ENCODE peak calls at places on chromosome 7, in five cellular contexts. W is mammary epithelial cell, C is OCI-LY7, Z is osteoblast, O is GM23248. N is an unnamed sample.

GRCh38 chr7:135320277-135320676 is 86.6 kb downstream of the STRA8 start:
- DNase-seq in Z (peak), O (peak), W (peak), C (no peak), N (no peak)

GRCh38 chr7:65840446-65840845 is 32.4 kb upstream of the VKORC1L1 start:
- DNase-seq in O (no peak), C (no peak), W (no peak), Z (peak), N (peak)

GRCh38 chr7:51019231-51019844 is 236.6 kb upstream of the GRB10 start:
- DNase-seq in O (peak), Z (peak), C (no peak), W (peak), N (no peak)

GRCh38 chr7:158325530-158326381 is 261.9 kb downstream of the PTPRN2 start:
- DNase-seq in W (no peak), O (no peak), Z (peak), C (no peak), N (no peak)

GRCh38 chr7:11458736-11459483 is 373.1 kb downstream of the THSD7A start:
- DNase-seq in O (peak), C (no peak), W (peak), Z (peak), N (no peak)

GRCh38 chr7:110529175-110529574 is 561.8 kb upstream of the LRRN3 start:
- DNase-seq in W (no peak), C (no peak), Z (no peak), O (no peak), N (no peak)

GRCh38 chr7:121366852-121367431 is 29.2 kb downstream of the FAM3C start:
- DNase-seq in C (peak), O (peak), Z (no peak), W (no peak), N (no peak)

GRCh38 chr7:46290374-46291061 is 369.4 kb upstream of the IGFBP3 start:
- DNase-seq in W (no peak), Z (no peak), C (no peak), O (no peak), N (no peak)

GRCh38 chr7:148888300-148888699 is 4.2 kb upstream of the EZH2 start:
- DNase-seq in O (no peak), W (no peak), Z (no peak), C (no peak), N (no peak)

GRCh38 chr7:75662579-75663301 is 76.0 kb downstream of the HIP1 start:
- DNase-seq in O (no peak), W (no peak), C (peak), Z (no peak), N (no peak)

GRCh38 chr7:107051376-107051775 is 6.9 kb downstream of the PRKAR2B start:
- DNase-seq in C (no peak), Z (no peak), O (peak), W (peak), N (no peak)

GRCh38 chr7:81871606-81872265 is 101.9 kb upstream of the HGF start:
- DNase-seq in C (no peak), Z (peak), O (peak), W (no peak), N (no peak)

GRCh38 chr7:27925573-27926201 is 185.7 kb downstream of the TAX1BP1 start:
- DNase-seq in W (no peak), O (no peak), Z (no peak), C (no peak), N (no peak)

GRCh38 chr7:117124585-117125220 is 171.4 kb downstream of the ST7 start:
- DNase-seq in Z (no peak), C (no peak), O (peak), W (peak), N (peak)

GRCh38 chr7:139777304-139777890 is 401 bp downstream of the HIPK2 start:
- DNase-seq in Z (peak), W (no peak), O (peak), C (peak), N (no peak)

GRCh38 chr7:120898710-120899499 is 41.0 kb upstream of the TSPAN12 start:
- DNase-seq in W (no peak), O (no peak), C (no peak), Z (no peak), N (no peak)

GRCh38 chr7:114085592-114086490 is 167.0 kb upstream of the PPP1R3A start:
- DNase-seq in C (no peak), O (peak), Z (peak), W (peak), N (peak)

GRCh38 chr7:147279516-147279915 is 1162.9 kb downstream of the CNTNAP2 start:
- DNase-seq in Z (no peak), C (no peak), W (no peak), O (no peak), N (no peak)

GRCh38 chr7:133730360-133730759 is 396.8 kb upstream of the LRGUK start:
- DNase-seq in Z (no peak), C (no peak), W (no peak), O (no peak), N (no peak)

GRCh38 chr7:84337386-84337785 is 142.8 kb upstream of the SEMA3A start:
- DNase-seq in W (peak), Z (peak), C (no peak), O (peak), N (no peak)

GRCh38 chr7:84704380-84704779 is 482.5 kb downstream of the SEMA3D start:
- DNase-seq in Z (no peak), W (no peak), C (no peak), O (no peak), N (no peak)

GRCh38 chr7:94556028-94556427 is 46.4 kb downstream of the CASD1 start:
- DNase-seq in C (peak), W (no peak), Z (no peak), O (no peak), N (no peak)

GRCh38 chr7:81501220-81501619 is 268.6 kb downstream of the HGF start:
- DNase-seq in Z (no peak), W (no peak), C (peak), O (peak), N (peak)

GRCh38 chr7:143316492-143316891 is 581 bp downstream of the CLCN1 start:
- DNase-seq in Z (no peak), W (no peak), O (no peak), C (no peak), N (no peak)

GRCh38 chr7:128891110-128891941 is 19.2 kb downstream of the KCP start:
- DNase-seq in O (no peak), Z (peak), W (no peak), C (no peak), N (no peak)

GRCh38 chr7:106964455-106964854 is 80.0 kb upstream of the PRKAR2B start:
- DNase-seq in O (no peak), W (no peak), C (no peak), Z (no peak), N (no peak)

GRCh38 chr7:101169838-101170531 is 4.6 kb upstream of the VGF start:
- DNase-seq in Z (peak), C (peak), O (peak), W (peak), N (no peak)

GRCh38 chr7:96322373-96322695 is 436 bp upstream of the SLC25A13 start:
- DNase-seq in Z (no peak), O (no peak), C (no peak), W (no peak), N (no peak)
- H2AFZ ChIP-seq in Z (peak), O (peak), C (peak), W (peak), N (peak)

DNA sequence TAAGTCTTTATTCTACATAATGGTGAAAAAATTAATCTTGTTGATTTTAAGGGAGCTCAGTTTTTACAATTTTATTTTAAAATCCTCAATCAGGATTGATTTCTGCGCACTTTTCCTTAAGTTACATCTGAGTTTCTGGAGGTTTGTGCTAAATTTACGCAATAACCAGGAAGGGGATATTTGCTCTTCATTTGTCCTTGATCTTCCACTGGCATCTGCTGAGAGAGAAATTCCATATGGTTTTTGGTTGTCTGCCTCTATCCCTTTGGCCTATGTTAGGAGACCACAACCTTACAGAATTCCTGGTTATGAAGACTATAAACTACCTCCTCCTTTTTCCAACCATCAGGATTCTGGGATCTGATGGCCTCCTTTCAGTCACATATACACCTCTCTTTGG is 20.1 kb upstream of the CDK6 start:
- DNase-seq in Z (no peak), W (no peak), O (no peak), C (no peak), N (no peak)
- H2AFZ ChIP-seq in Z (no peak), W (no peak), O (no peak), C (no peak), N (no peak)

GRCh38 chr7:150803161-150803860 is 2.7 kb downstream of the TMEM176A start:
- DNase-seq in Z (no peak), O (no peak), C (no peak), W (no peak), N (no peak)
- H2AFZ ChIP-seq in Z (no peak), O (no peak), C (no peak), W (no peak), N (no peak)

GRCh38 chr7:47407136-47407535 is 174.8 kb downstream of the TNS3 start:
- DNase-seq in W (no peak), O (no peak), C (no peak), Z (no peak), N (no peak)

GRCh38 chr7:47407821-47408674 is 173.9 kb downstream of the TNS3 start:
- DNase-seq in W (no peak), O (no peak), Z (no peak), C (no peak), N (no peak)

GRCh38 chr7:47405286-47405904 is 176.5 kb downstream of the TNS3 start:
- DNase-seq in W (no peak), O (no peak), C (no peak), Z (no peak), N (no peak)

GRCh38 chr7:47406766-47407129 is 175.2 kb downstream of the TNS3 start:
- DNase-seq in C (no peak), O (no peak), W (no peak), Z (no peak), N (no peak)

GRCh38 chr7:47405921-47406765 is 175.8 kb downstream of the TNS3 start:
- DNase-seq in C (no peak), W (peak), Z (peak), O (peak), N (no peak)
- H2AFZ ChIP-seq in C (no peak), W (peak), Z (no peak), O (no peak), N (no peak)

DNA sequence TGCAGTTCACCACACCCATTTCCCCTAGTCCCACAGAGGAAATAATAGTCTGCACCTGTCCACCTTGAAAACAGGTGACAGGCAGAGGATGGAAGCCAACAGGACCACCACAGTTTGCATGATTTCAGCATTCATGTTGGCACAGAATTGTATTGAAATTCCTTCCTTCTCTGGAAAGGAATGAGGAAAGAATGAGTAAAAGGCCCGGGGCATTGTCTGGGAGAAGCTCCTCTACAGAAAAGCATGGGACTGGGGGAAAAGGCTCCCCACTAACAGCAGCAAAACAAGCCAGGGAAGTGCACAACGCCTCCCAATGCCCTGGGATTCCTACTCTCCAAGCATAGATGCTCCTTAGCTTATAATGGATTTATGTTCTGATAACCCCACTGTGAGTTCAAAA is 28.5 kb upstream of the TOMM7 start:
- DNase-seq in W (no peak), O (no peak), C (no peak), Z (no peak), N (no peak)
- H2AFZ ChIP-seq in W (no peak), O (no peak), C (no peak), Z (no peak), N (no peak)

GRCh38 chr7:17535776-17536175 is 237.3 kb downstream of the AHR start:
- DNase-seq in W (peak), C (no peak), Z (no peak), O (peak), N (no peak)

GRCh38 chr7:17530741-17531417 is 232.4 kb downstream of the AHR start:
- DNase-seq in W (peak), O (no peak), C (no peak), Z (peak), N (peak)

GRCh38 chr7:17534348-17534747 is 235.9 kb downstream of the AHR start:
- DNase-seq in O (no peak), W (no peak), Z (no peak), C (no peak), N (no peak)

GRCh38 chr7:17530249-17530648 is 231.8 kb downstream of the AHR start:
- DNase-seq in Z (no peak), O (peak), W (no peak), C (no peak), N (no peak)

GRCh38 chr7:17532861-17533404 is 234.5 kb downstream of the AHR start:
- DNase-seq in W (peak), C (no peak), O (peak), Z (peak), N (peak)
- H2AFZ ChIP-seq in W (peak), C (no peak), O (peak), Z (peak), N (no peak)

DNA sequence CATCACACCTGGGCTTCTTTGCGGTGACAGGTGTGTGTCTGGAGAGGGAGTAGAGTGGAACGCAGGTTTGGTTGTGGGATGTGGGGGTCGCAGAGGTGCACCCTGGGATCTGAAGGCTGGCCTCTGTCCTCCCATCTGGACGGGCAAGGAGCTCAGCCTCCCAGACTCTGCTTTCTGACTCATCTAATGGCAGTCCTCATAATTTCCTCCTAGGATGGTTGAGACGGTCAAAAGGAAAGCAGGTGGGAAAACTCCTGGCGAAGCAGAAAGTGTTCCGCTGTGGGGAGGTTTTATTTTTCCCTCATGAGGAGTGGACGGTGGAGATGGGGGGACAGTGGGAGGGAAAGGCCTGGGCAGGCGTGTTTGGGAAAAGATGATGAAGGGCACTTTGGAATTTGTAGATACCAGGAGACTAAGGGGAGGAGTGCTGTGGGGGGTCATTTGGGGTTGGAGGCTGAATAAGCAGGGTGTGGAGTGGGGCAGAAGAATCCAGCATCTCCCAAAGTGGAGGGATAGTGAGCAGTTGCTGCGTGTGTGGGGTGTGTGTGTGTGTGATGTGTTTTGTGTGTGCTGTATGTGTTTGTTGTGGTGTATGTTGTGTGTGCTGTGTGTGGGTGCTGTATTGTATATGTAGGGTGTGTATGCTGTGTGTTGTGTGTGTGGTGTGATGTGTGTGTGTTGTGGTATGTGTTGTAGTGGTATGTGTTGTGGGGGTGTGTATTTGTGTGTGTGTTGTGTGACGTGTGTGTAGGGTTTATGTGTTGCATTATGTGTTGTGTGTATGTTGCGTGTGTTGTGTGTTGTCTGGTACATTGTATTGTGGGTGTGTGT is 97.2 kb upstream of the PODXL start:
- DNase-seq in W (no peak), O (peak), C (no peak), Z (peak), N (no peak)
- H2AFZ ChIP-seq in W (no peak), O (peak), C (no peak), Z (peak), N (peak)

GRCh38 chr7:154998481-154998880 is 4.4 kb downstream of the PAXIP1 start:
- DNase-seq in Z (no peak), O (no peak), W (no peak), C (no peak), N (no peak)

GRCh38 chr7:155003215-155003999 is 483 bp upstream of the PAXIP1 start:
- DNase-seq in Z (peak), W (peak), O (peak), C (peak), N (peak)

GRCh38 chr7:155000795-155001194 is 2.1 kb downstream of the PAXIP1 start:
- DNase-seq in C (peak), W (no peak), O (no peak), Z (no peak), N (no peak)

GRCh38 chr7:155002411-155003214 is at the start of gene PAXIP1:
- DNase-seq in C (peak), Z (peak), W (peak), O (peak), N (no peak)

DNA sequence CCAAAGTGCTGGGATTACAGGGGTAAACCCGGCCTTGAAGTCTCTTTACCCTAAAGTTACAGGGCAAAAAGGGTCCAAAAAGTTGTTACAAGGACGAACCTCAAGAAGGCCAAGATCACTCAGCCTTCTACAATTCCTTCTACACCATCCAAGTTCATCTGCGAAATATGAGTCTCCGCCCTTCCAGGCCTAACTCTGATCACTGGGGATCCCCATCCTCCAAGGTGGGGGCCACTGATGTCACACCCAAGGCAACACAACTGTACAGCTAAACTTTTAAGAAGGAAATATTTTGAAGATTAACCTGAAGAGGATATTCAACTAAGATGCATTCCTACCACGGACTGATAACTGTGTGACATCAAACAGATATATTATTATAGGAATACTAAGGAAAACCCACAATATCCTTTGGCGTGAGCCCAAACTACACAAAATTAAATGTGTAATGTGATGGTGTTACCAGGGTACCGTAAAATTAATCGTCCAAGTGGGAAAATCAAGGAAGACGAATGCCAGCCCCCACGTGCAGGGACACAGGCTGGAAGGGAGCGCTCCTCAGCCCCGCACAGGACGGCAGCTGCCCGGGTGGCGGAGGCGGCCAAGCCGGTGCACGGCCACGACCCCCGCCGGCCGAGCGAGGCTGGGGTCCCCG is 1.0 kb downstream of the PAXIP1 start:
- DNase-seq in Z (peak), C (peak), W (peak), O (peak), N (no peak)
- H2AFZ ChIP-seq in Z (peak), C (no peak), W (peak), O (peak), N (no peak)

GRCh38 chr7:49845626-49846025 is 72.2 kb downstream of the VWC2 start:
- DNase-seq in W (no peak), O (no peak), C (no peak), Z (no peak), N (no peak)
- H2AFZ ChIP-seq in W (no peak), O (no peak), C (no peak), Z (no peak), N (no peak)